ENCODE peak calls at places on chromosomes 5 and 9, in six cellular contexts. B is trophoblast cell, I is H9, O is neuronal stem cell, D is H1, Q is IMR-90. G is an unnamed sample.

GRCh38 chr5:129973716-129974426 is 69.6 kb downstream of the CHSY3 start:
- DNase-seq in D (no peak), I (no peak), Q (peak; percentile 15), B (peak; percentile 91), O (no peak), G (peak; percentile 80)

GRCh38 chr5:89287964-89288363 is 405.0 kb upstream of the MEF2C start:
- DNase-seq in Q (no peak), D (no peak), O (no peak), B (no peak), I (no peak), G (no peak)

GRCh38 chr9:118003240-118003639 is 299.0 kb downstream of the TLR4 start:
- DNase-seq in I (no peak), D (no peak), Q (no peak), B (no peak), O (no peak), G (no peak)

GRCh38 chr9:136511144-136511669 is 28.4 kb upstream of the SEC16A start:
- DNase-seq in B (no peak), I (no peak), O (no peak), Q (no peak), D (no peak), G (no peak)

GRCh38 chr5:152514827-152515397 is 109.8 kb upstream of the NMUR2 start:
- DNase-seq in D (no peak), B (peak; percentile 54), I (no peak), Q (peak; percentile 11), O (no peak), G (peak; percentile 25)

GRCh38 chr5:134174841-134175839 is 1.6 kb downstream of the SKP1 start:
- DNase-seq in I (no peak), O (no peak), D (no peak), B (peak; percentile 43), Q (peak; percentile 67), G (peak; percentile 58)

GRCh38 chr9:83701769-83702168 is 6.0 kb downstream of the UBQLN1 start:
- DNase-seq in B (no peak), I (no peak), Q (peak; percentile 54), O (no peak), D (no peak), G (peak; percentile 22)

GRCh38 chr9:136326061-136326776 is 1.1 kb upstream of the GPSM1 start:
- DNase-seq in Q (peak; percentile 92), B (no peak), O (no peak), I (peak; percentile 70), D (peak; percentile 64), G (peak; percentile 89)

GRCh38 chr5:115542076-115542475 is 2.5 kb downstream of the FEM1C start:
- DNase-seq in O (no peak), Q (peak; percentile 16), B (no peak), D (no peak), I (no peak), G (peak; percentile 34)

GRCh38 chr5:78591227-78591626 is 57.3 kb downstream of the LHFPL2 start:
- DNase-seq in B (no peak), Q (peak; percentile 96), O (no peak), I (no peak), D (no peak), G (peak; percentile 99)

GRCh38 chr5:125578551-125578950 is 832.1 kb upstream of the ZNF608 start:
- DNase-seq in O (no peak), Q (no peak), D (no peak), B (no peak), I (no peak), G (no peak)

GRCh38 chr9:134546231-134546731 is 95.3 kb upstream of the COL5A1 start:
- DNase-seq in Q (peak; percentile 26), I (no peak), D (no peak), O (no peak), B (no peak), G (peak; percentile 66)

GRCh38 chr9:93159601-93160418 is 24.1 kb upstream of the WNK2 start:
- DNase-seq in B (peak; percentile 92), I (peak; percentile 94), Q (peak; percentile 77), D (peak; percentile 98), O (peak; percentile 81), G (peak; percentile 77)

GRCh38 chr5:81942746-81943145 is 29.1 kb upstream of the ATG10 start:
- DNase-seq in D (no peak), Q (no peak), I (no peak), O (no peak), B (peak; percentile 51), G (no peak)

GRCh38 chr9:137606005-137606601 is 617 bp downstream of the ARRDC1 start:
- DNase-seq in I (no peak), Q (no peak), O (no peak), B (peak; percentile 32), D (no peak), G (no peak)

GRCh38 chr9:129887210-129888084 is 52.2 kb downstream of the USP20 start:
- DNase-seq in Q (peak; percentile 81), O (no peak), I (no peak), D (no peak), B (peak; percentile 84), G (peak; percentile 86)

GRCh38 chr9:22855956-22856355 is 409.3 kb downstream of the DMRTA1 start:
- DNase-seq in Q (no peak), I (no peak), B (no peak), D (no peak), O (no peak), G (no peak)

GRCh38 chr9:112785981-112786380 is 35.4 kb downstream of the SNX30 start:
- DNase-seq in I (no peak), O (no peak), B (no peak), Q (no peak), D (no peak), G (no peak)

GRCh38 chr9:134704499-134704898 is 62.9 kb downstream of the COL5A1 start:
- DNase-seq in I (no peak), Q (no peak), D (no peak), B (no peak), O (no peak), G (no peak)

GRCh38 chr5:60248900-60249299 is 355.4 kb upstream of the PDE4D start:
- DNase-seq in B (no peak), D (no peak), I (no peak), O (no peak), Q (no peak), G (no peak)

GRCh38 chr9:69131682-69132081 is 42.4 kb upstream of the TJP2 start:
- DNase-seq in Q (peak; percentile 96), B (peak; percentile 44), D (no peak), O (no peak), I (peak; percentile 10), G (peak; percentile 97)

GRCh38 chr9:108671156-108671555 is 184.6 kb downstream of the ACTL7B start:
- DNase-seq in Q (peak; percentile 1), D (no peak), O (peak; percentile 12), B (peak; percentile 84), I (peak; percentile 36), G (peak; percentile 32)

GRCh38 chr9:129151469-129151868 is 26.6 kb downstream of the IER5L start:
- DNase-seq in Q (no peak), O (no peak), B (no peak), I (no peak), D (no peak), G (no peak)

GRCh38 chr5:37823433-37824152 is 16.2 kb downstream of the GDNF start:
- DNase-seq in Q (no peak), I (no peak), B (no peak), O (no peak), D (no peak), G (no peak)

GRCh38 chr9:93108301-93109041 is 12.5 kb downstream of the CARD19 start:
- DNase-seq in Q (no peak), B (no peak), I (no peak), D (no peak), O (no peak), G (no peak)

GRCh38 chr9:7273575-7273974 is 515.8 kb downstream of the KDM4C start:
- DNase-seq in B (no peak), D (no peak), Q (peak; percentile 40), I (no peak), O (no peak), G (peak; percentile 61)

GRCh38 chr5:8396756-8397155 is 527.8 kb downstream of the MTRR start:
- DNase-seq in I (no peak), O (no peak), Q (peak; percentile 13), D (no peak), B (no peak), G (no peak)

GRCh38 chr9:107190031-107190935 is 92.8 kb upstream of the RAD23B start:
- DNase-seq in Q (peak; percentile 80), B (no peak), I (no peak), D (no peak), O (no peak), G (peak; percentile 48)

GRCh38 chr5:33702867-33703266 is 188.9 kb downstream of the ADAMTS12 start:
- DNase-seq in D (no peak), Q (no peak), I (no peak), O (no peak), B (no peak), G (no peak)

GRCh38 chr5:150500905-150501304 is 7.0 kb upstream of the NDST1 start:
- DNase-seq in D (no peak), O (no peak), B (peak; percentile 94), Q (no peak), I (no peak), G (no peak)
- H3K79me1 ChIP-seq in D (peaks cover 36% of the 10 kb centered on the region), O (peaks cover 17% of the 10 kb centered on the region), B (peaks cover 15% of the 10 kb centered on the region), Q (peaks cover 99% of the 10 kb centered on the region), I (peaks cover 10% of the 10 kb centered on the region), G (no peaks in the 10 kb centered on the region)

GRCh38 chr5:177503351-177504085 is 6.1 kb downstream of the DOK3 start:
- DNase-seq in Q (no peak), D (no peak), B (no peak), O (no peak), I (no peak), G (no peak)
- H3K9ac ChIP-seq in Q (no peak overlapping the region), D (no peak overlapping the region), B (no peak overlapping the region), O (no peak overlapping the region), I (no peak overlapping the region), G (no peak overlapping the region)

GRCh38 chr5:151218177-151218576 is 5.7 kb downstream of the CCDC69 start:
- DNase-seq in Q (no peak), I (no peak), O (no peak), B (no peak), D (no peak), G (no peak)

GRCh38 chr5:151216781-151217180 is 7.1 kb downstream of the CCDC69 start:
- DNase-seq in D (no peak), Q (no peak), O (no peak), B (peak; percentile 89), I (no peak), G (no peak)

GRCh38 chr5:151221574-151221973 is 2.3 kb downstream of the CCDC69 start:
- DNase-seq in D (no peak), B (peak; percentile 34), I (no peak), O (no peak), Q (peak; percentile 55), G (peak; percentile 56)

GRCh38 chr5:151219789-151220188 is 4.1 kb downstream of the CCDC69 start:
- DNase-seq in D (no peak), B (no peak), I (no peak), O (no peak), Q (no peak), G (no peak)

GRCh38 chr5:151219138-151219537 is 4.8 kb downstream of the CCDC69 start:
- DNase-seq in O (no peak), Q (no peak), B (no peak), I (no peak), D (no peak), G (no peak)
- H3K14ac ChIP-seq in O (no peak overlapping the region), Q (no peak overlapping the region), B (no peak overlapping the region), I (no peak overlapping the region), D (no peak overlapping the region), G (no peak overlapping the region)

DNA sequence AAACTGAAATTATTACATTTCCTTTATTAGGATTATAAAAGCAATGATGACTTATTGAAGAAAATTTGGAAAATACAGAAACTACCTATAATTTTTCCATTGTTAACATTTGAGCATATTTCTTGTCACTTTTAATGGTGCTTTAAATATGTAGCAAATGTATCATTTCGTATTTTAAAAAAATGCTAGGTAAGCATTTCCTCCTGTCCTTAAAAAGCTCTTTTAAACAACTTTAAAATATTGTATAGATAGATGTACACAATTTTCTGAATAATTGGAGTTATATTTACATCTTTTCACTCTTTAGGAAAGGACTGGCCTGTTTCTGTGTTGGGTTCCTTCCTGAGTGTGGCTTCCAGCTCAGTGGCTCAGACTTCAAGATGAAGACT is 15.6 kb downstream of the TENT4A start:
- DNase-seq in D (no peak), I (no peak), Q (no peak), B (no peak), O (no peak), G (no peak)
- H3K79me1 ChIP-seq in D (peaks cover 32% of the 10 kb centered on the region), I (peaks cover 2% of the 10 kb centered on the region), Q (peaks cover 62% of the 10 kb centered on the region), B (no peaks in the 10 kb centered on the region), O (peaks cover 16% of the 10 kb centered on the region), G (peaks cover 18% of the 10 kb centered on the region)